ENCODE peak calls at places on chromosomes 12 and 14, in four cellular contexts. S is GM23248, Y is K562, Z is PC-3. I is an unnamed sample.

GRCh38 chr12:101474248-101474647 is 888 bp upstream of the SPIC start:
- DNase-seq in S (no peak), Y (no peak), Z (no peak), I (no peak)

GRCh38 chr14:42192659-42193425 is 586.2 kb downstream of the LRFN5 start:
- DNase-seq in S (peak), Y (no peak), Z (peak), I (no peak)

GRCh38 chr14:66979083-66979974 is 209.9 kb upstream of the GARIN2 start:
- DNase-seq in S (no peak), Y (no peak), Z (no peak), I (no peak)

GRCh38 chr12:117063162-117063911 is 35.9 kb downstream of the TESC start:
- DNase-seq in S (no peak), Y (no peak), Z (no peak), I (peak)

GRCh38 chr12:22287776-22288621 is 46.5 kb downstream of the ST8SIA1 start:
- DNase-seq in S (peak), Y (no peak), Z (no peak), I (peak)

GRCh38 chr12:47097276-47097896 is 17.6 kb upstream of the AMIGO2 start:
- DNase-seq in S (peak), Y (no peak), Z (peak), I (no peak)

GRCh38 chr14:58884442-58884841 is 246.7 kb downstream of the DACT1 start:
- DNase-seq in S (no peak), Y (no peak), Z (peak), I (peak)

GRCh38 chr12:124763594-124763979 is 100.1 kb downstream of the SCARB1 start:
- DNase-seq in S (no peak), Y (no peak), Z (no peak), I (no peak)

GRCh38 chr12:42143401-42144173 is 1.1 kb downstream of the GXYLT1 start:
- DNase-seq in S (peak), Y (no peak), Z (peak), I (no peak)

GRCh38 chr12:50066402-50066801 is 9.0 kb downstream of the ASIC1 start:
- DNase-seq in S (peak), Y (no peak), Z (no peak), I (peak)

GRCh38 chr14:53956427-53957201 is at the start of gene BMP4:
- DNase-seq in S (peak), Y (peak), Z (no peak), I (peak)

GRCh38 chr14:68854421-68854820 is 61.6 kb upstream of the ZFP36L1 start:
- DNase-seq in S (peak), Y (peak), Z (no peak), I (no peak)

GRCh38 chr14:76974365-76974764 is 54.1 kb downstream of the IRF2BPL start:
- DNase-seq in S (no peak), Y (no peak), Z (no peak), I (no peak)

GRCh38 chr12:120252071-120252906 is 13.2 kb downstream of the PXN start:
- DNase-seq in S (no peak), Y (no peak), Z (no peak), I (no peak)

GRCh38 chr12:752673-753400 is 458 bp downstream of the WNK1 start:
- DNase-seq in S (peak), Y (peak), Z (peak), I (peak)

GRCh38 chr12:45893240-45893639 is 97.1 kb downstream of the SCAF11 start:
- DNase-seq in S (peak), Y (peak), Z (peak), I (peak)

GRCh38 chr12:105444809-105445102 is 114.3 kb downstream of the C12orf75 start:
- DNase-seq in S (peak), Y (no peak), Z (peak), I (no peak)

GRCh38 chr14:36443374-36443773 is 76.7 kb downstream of the NKX2-1 start:
- DNase-seq in S (no peak), Y (no peak), Z (no peak), I (peak)

GRCh38 chr12:59118356-59118755 is 198.1 kb upstream of the LRIG3 start:
- DNase-seq in S (no peak), Y (no peak), Z (peak), I (no peak)

GRCh38 chr14:75607842-75608640 is 29.6 kb downstream of the FLVCR2 start:
- DNase-seq in S (no peak), Y (no peak), Z (no peak), I (no peak)

GRCh38 chr14:104550340-104550848 is 29.2 kb upstream of the C14orf180 start:
- DNase-seq in S (no peak), Y (no peak), Z (no peak), I (no peak)

GRCh38 chr12:124162151-124163110 is 132.5 kb upstream of the RFLNA start:
- DNase-seq in S (no peak), Y (peak), Z (peak), I (no peak)

GRCh38 chr12:25692115-25693035 is 139.3 kb upstream of the LMNTD1 start:
- DNase-seq in S (peak), Y (peak), Z (no peak), I (peak)

GRCh38 chr12:57231276-57232021 is 1.9 kb downstream of the SHMT2 start:
- DNase-seq in S (no peak), Y (no peak), Z (no peak), I (no peak)
- H3K4me2 ChIP-seq in S (peak), Y (peak), Z (peak), I (peak)

DNA sequence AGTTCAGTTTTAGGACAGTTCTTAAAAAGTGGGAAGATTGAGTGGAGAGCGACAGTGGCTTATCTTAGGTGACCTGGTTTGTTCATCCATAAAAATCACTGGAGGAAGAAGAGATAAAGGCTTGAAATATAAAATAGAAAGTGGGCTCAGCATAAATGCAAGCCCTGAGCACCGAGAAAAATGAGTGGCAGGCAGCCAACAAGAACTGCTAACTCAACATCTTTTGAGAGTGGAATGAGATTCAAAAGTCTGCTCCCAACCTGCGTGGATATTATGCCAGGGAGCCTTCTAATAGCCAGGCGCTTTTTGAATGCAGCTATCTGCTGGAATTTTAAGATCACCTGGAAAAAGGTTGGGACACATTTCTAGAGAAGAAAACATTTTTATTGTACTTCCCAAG is 666.5 kb downstream of the FLRT2 start:
- DNase-seq in S (no peak), Y (no peak), Z (no peak), I (no peak)
- H3K4me2 ChIP-seq in S (no peak), Y (no peak), Z (no peak), I (no peak)

DNA sequence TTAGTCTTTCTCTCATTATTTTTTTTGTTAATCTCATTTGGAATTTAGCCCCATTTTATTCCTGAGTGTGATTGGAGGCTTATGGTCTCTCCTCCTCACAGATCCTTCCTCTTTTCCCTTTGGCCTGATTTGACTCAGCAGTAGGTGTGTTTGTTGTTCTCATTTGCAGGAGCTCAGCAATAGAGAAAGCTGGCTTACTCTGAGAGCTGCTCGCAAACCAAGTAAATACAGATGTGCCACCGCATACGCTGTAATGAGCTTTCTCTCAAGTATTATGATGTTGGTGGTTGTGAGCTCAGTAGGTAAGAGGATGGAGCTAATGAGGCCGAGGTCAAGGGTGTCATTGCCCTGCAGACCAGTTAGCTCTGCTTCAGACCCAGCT is 206.5 kb downstream of the ETV6 start:
- DNase-seq in S (no peak), Y (no peak), Z (no peak), I (no peak)
- H3K4me2 ChIP-seq in S (no peak), Y (no peak), Z (no peak), I (peak)

DNA sequence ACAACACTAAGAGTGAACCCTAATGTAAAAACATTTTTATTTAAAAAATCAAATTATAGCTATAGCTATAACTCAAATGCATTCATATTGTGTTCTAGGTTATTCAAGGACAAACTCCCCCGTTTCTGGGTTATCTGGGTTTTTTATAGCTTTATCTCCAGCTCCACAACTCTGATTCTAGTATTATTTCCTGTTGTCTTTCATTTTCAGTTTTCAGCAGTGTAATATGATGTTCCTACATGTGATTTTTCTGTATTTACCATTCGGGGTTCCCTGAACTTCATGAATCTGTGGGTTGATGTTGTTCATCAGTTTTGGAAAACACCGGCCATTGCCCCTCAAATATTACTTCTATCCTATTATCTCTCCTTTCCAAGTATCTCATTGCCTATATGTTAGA is 221.9 kb upstream of the FOXN3 start:
- DNase-seq in S (no peak), Y (no peak), Z (no peak), I (no peak)
- H3K4me2 ChIP-seq in S (no peak), Y (no peak), Z (no peak), I (no peak)

GRCh38 chr14:64409509-64409908 is 21.4 kb downstream of the MTHFD1 start:
- DNase-seq in S (no peak), Y (no peak), Z (no peak), I (no peak)
- H3K4me2 ChIP-seq in S (no peak), Y (no peak), Z (no peak), I (no peak)

GRCh38 chr12:31819427-31819826 is 90.6 kb upstream of the AMN1 start:
- DNase-seq in S (no peak), Y (no peak), Z (no peak), I (no peak)
- H3K4me2 ChIP-seq in S (no peak), Y (no peak), Z (no peak), I (no peak)

GRCh38 chr12:16526693-16527092 is 79.3 kb downstream of the LMO3 start:
- DNase-seq in S (peak), Y (no peak), Z (peak), I (no peak)

GRCh38 chr12:16520328-16520727 is 85.6 kb downstream of the LMO3 start:
- DNase-seq in S (peak), Y (no peak), Z (no peak), I (no peak)

GRCh38 chr12:16530268-16530865 is 75.6 kb downstream of the LMO3 start:
- DNase-seq in S (no peak), Y (no peak), Z (no peak), I (no peak)

GRCh38 chr12:16523570-16524331 is 82.2 kb downstream of the LMO3 start:
- DNase-seq in S (peak), Y (no peak), Z (peak), I (no peak)

GRCh38 chr12:16524378-16524777 is 81.6 kb downstream of the LMO3 start:
- DNase-seq in S (peak), Y (no peak), Z (peak), I (no peak)
- H3K4me2 ChIP-seq in S (peak), Y (no peak), Z (peak), I (no peak)

GRCh38 chr14:39704581-39704980 is 272.3 kb upstream of the FBXO33 start:
- DNase-seq in S (no peak), Y (no peak), Z (no peak), I (no peak)
- H3K4me2 ChIP-seq in S (no peak), Y (no peak), Z (no peak), I (no peak)